ENCODE peak calls at places on chromosomes 5 and 9, in nine cellular contexts. One of them, this sample, is unnamed.

GRCh38 chr5:159917919-159918487 is 1.7 kb downstream of the ADRA1B start:
- DNase-seq in activated CD8-positive, alpha-beta memory T cell treated with anti-CD3 and anti-CD28 coated beads for 48 hours: no peak
- DNase-seq in NCI-H345: no peak
- DNase-seq in AG20443: no peak
- DNase-seq in coronary artery: no peak
- DNase-seq in EL: no peak
- DNase-seq in iPS-NIHi11: no peak
- DNase-seq in ureter: no peak
- DNase-seq in heart right ventricle: no peak
- DNase-seq in this sample: no peak

GRCh38 chr5:27312291-27312690 is 273.9 kb upstream of the CDH9 start:
- DNase-seq in ureter: no peak
- DNase-seq in AG20443: no peak
- DNase-seq in iPS-NIHi11: peak; percentile 19
- DNase-seq in NCI-H345: no peak
- DNase-seq in EL: no peak
- DNase-seq in heart right ventricle: no peak
- DNase-seq in coronary artery: no peak
- DNase-seq in activated CD8-positive, alpha-beta memory T cell treated with anti-CD3 and anti-CD28 coated beads for 48 hours: no peak
- DNase-seq in this sample: no peak

GRCh38 chr5:172444110-172444510 is 10.2 kb downstream of the SH3PXD2B start:
- DNase-seq in ureter: no peak
- DNase-seq in iPS-NIHi11: no peak
- DNase-seq in EL: no peak
- DNase-seq in coronary artery: no peak
- DNase-seq in NCI-H345: no peak
- DNase-seq in heart right ventricle: no peak
- DNase-seq in activated CD8-positive, alpha-beta memory T cell treated with anti-CD3 and anti-CD28 coated beads for 48 hours: no peak
- DNase-seq in AG20443: no peak
- DNase-seq in this sample: no peak

GRCh38 chr5:98839469-98840383 is 66.3 kb downstream of the RGMB start:
- DNase-seq in EL: peak; percentile 24
- DNase-seq in activated CD8-positive, alpha-beta memory T cell treated with anti-CD3 and anti-CD28 coated beads for 48 hours: no peak
- DNase-seq in ureter: no peak
- DNase-seq in iPS-NIHi11: peak; percentile 23
- DNase-seq in coronary artery: no peak
- DNase-seq in heart right ventricle: no peak
- DNase-seq in AG20443: peak; percentile 14
- DNase-seq in NCI-H345: no peak
- DNase-seq in this sample: no peak

GRCh38 chr5:134175874-134176522 is 752 bp downstream of the SKP1 start:
- DNase-seq in heart right ventricle: peak; percentile 21
- DNase-seq in coronary artery: no peak
- DNase-seq in ureter: peak; percentile 49
- DNase-seq in activated CD8-positive, alpha-beta memory T cell treated with anti-CD3 and anti-CD28 coated beads for 48 hours: no peak
- DNase-seq in iPS-NIHi11: peak; percentile 44
- DNase-seq in NCI-H345: peak; percentile 15
- DNase-seq in AG20443: peak; percentile 56
- DNase-seq in EL: peak; percentile 32
- DNase-seq in this sample: no peak

GRCh38 chr5:42522783-42523182 is 99.5 kb downstream of the GHR start:
- DNase-seq in NCI-H345: no peak
- DNase-seq in EL: no peak
- DNase-seq in AG20443: no peak
- DNase-seq in heart right ventricle: no peak
- DNase-seq in coronary artery: no peak
- DNase-seq in activated CD8-positive, alpha-beta memory T cell treated with anti-CD3 and anti-CD28 coated beads for 48 hours: no peak
- DNase-seq in iPS-NIHi11: no peak
- DNase-seq in ureter: no peak
- DNase-seq in this sample: no peak

GRCh38 chr9:119218293-119218692 is 150.9 kb downstream of the BRINP1 start:
- DNase-seq in coronary artery: no peak
- DNase-seq in activated CD8-positive, alpha-beta memory T cell treated with anti-CD3 and anti-CD28 coated beads for 48 hours: no peak
- DNase-seq in ureter: no peak
- DNase-seq in AG20443: no peak
- DNase-seq in heart right ventricle: no peak
- DNase-seq in NCI-H345: no peak
- DNase-seq in EL: no peak
- DNase-seq in iPS-NIHi11: no peak
- DNase-seq in this sample: no peak

GRCh38 chr5:142551242-142552067 is 134.4 kb downstream of the FGF1 start:
- DNase-seq in NCI-H345: peak; percentile 69
- DNase-seq in heart right ventricle: peak; percentile 34
- DNase-seq in AG20443: peak; percentile 50
- DNase-seq in activated CD8-positive, alpha-beta memory T cell treated with anti-CD3 and anti-CD28 coated beads for 48 hours: no peak
- DNase-seq in ureter: no peak
- DNase-seq in iPS-NIHi11: peak; percentile 61
- DNase-seq in EL: peak; percentile 72
- DNase-seq in coronary artery: no peak
- DNase-seq in this sample: peak; percentile 40

GRCh38 chr5:54469655-54470054 is 14.2 kb downstream of the HSPB3 start:
- DNase-seq in NCI-H345: no peak
- DNase-seq in EL: peak; percentile 33
- DNase-seq in heart right ventricle: no peak
- DNase-seq in AG20443: peak; percentile 28
- DNase-seq in ureter: no peak
- DNase-seq in iPS-NIHi11: no peak
- DNase-seq in coronary artery: no peak
- DNase-seq in activated CD8-positive, alpha-beta memory T cell treated with anti-CD3 and anti-CD28 coated beads for 48 hours: no peak
- DNase-seq in this sample: no peak

GRCh38 chr5:103472820-103473219 is 89.8 kb downstream of the NUDT12 start:
- DNase-seq in activated CD8-positive, alpha-beta memory T cell treated with anti-CD3 and anti-CD28 coated beads for 48 hours: no peak
- DNase-seq in coronary artery: no peak
- DNase-seq in AG20443: no peak
- DNase-seq in ureter: no peak
- DNase-seq in iPS-NIHi11: no peak
- DNase-seq in NCI-H345: no peak
- DNase-seq in heart right ventricle: no peak
- DNase-seq in EL: peak; percentile 55
- DNase-seq in this sample: no peak

GRCh38 chr5:113367586-113367985 is 67.2 kb downstream of the TSSK1B start:
- DNase-seq in heart right ventricle: no peak
- DNase-seq in NCI-H345: no peak
- DNase-seq in ureter: no peak
- DNase-seq in coronary artery: no peak
- DNase-seq in EL: no peak
- DNase-seq in activated CD8-positive, alpha-beta memory T cell treated with anti-CD3 and anti-CD28 coated beads for 48 hours: no peak
- DNase-seq in iPS-NIHi11: peak; percentile 27
- DNase-seq in AG20443: no peak
- DNase-seq in this sample: no peak

GRCh38 chr5:81545911-81546310 is 152.0 kb upstream of the ACOT12 start:
- DNase-seq in EL: no peak
- DNase-seq in activated CD8-positive, alpha-beta memory T cell treated with anti-CD3 and anti-CD28 coated beads for 48 hours: no peak
- DNase-seq in AG20443: no peak
- DNase-seq in iPS-NIHi11: no peak
- DNase-seq in heart right ventricle: no peak
- DNase-seq in ureter: no peak
- DNase-seq in NCI-H345: no peak
- DNase-seq in coronary artery: no peak
- DNase-seq in this sample: no peak

GRCh38 chr9:103037508-103038477 is 42.7 kb downstream of the CYLC2 start:
- DNase-seq in heart right ventricle: peak; percentile 17
- DNase-seq in ureter: no peak
- DNase-seq in coronary artery: no peak
- DNase-seq in EL: no peak
- DNase-seq in AG20443: no peak
- DNase-seq in NCI-H345: no peak
- DNase-seq in activated CD8-positive, alpha-beta memory T cell treated with anti-CD3 and anti-CD28 coated beads for 48 hours: no peak
- DNase-seq in iPS-NIHi11: no peak
- DNase-seq in this sample: no peak

GRCh38 chr9:126093771-126094170 is 232.9 kb upstream of the MVB12B start:
- DNase-seq in activated CD8-positive, alpha-beta memory T cell treated with anti-CD3 and anti-CD28 coated beads for 48 hours: no peak
- DNase-seq in heart right ventricle: no peak
- DNase-seq in EL: no peak
- DNase-seq in iPS-NIHi11: peak; percentile 70
- DNase-seq in NCI-H345: no peak
- DNase-seq in ureter: no peak
- DNase-seq in AG20443: no peak
- DNase-seq in coronary artery: no peak
- DNase-seq in this sample: no peak

GRCh38 chr9:107946364-107947137 is 457.0 kb upstream of the KLF4 start:
- DNase-seq in ureter: no peak
- DNase-seq in iPS-NIHi11: no peak
- DNase-seq in heart right ventricle: no peak
- DNase-seq in EL: no peak
- DNase-seq in activated CD8-positive, alpha-beta memory T cell treated with anti-CD3 and anti-CD28 coated beads for 48 hours: no peak
- DNase-seq in AG20443: no peak
- DNase-seq in NCI-H345: no peak
- DNase-seq in coronary artery: no peak
- DNase-seq in this sample: no peak

GRCh38 chr9:32706004-32706749 is 70.7 kb upstream of the TAF1L start:
- DNase-seq in iPS-NIHi11: no peak
- DNase-seq in ureter: no peak
- DNase-seq in coronary artery: no peak
- DNase-seq in activated CD8-positive, alpha-beta memory T cell treated with anti-CD3 and anti-CD28 coated beads for 48 hours: no peak
- DNase-seq in AG20443: no peak
- DNase-seq in NCI-H345: no peak
- DNase-seq in EL: peak; percentile 44
- DNase-seq in heart right ventricle: no peak
- DNase-seq in this sample: no peak

GRCh38 chr9:113675475-113675941 is 200.6 kb upstream of the ZNF618 start:
- DNase-seq in NCI-H345: no peak
- DNase-seq in iPS-NIHi11: no peak
- DNase-seq in activated CD8-positive, alpha-beta memory T cell treated with anti-CD3 and anti-CD28 coated beads for 48 hours: no peak
- DNase-seq in ureter: peak; percentile 67
- DNase-seq in AG20443: peak; percentile 95
- DNase-seq in coronary artery: peak; percentile 87
- DNase-seq in heart right ventricle: peak; percentile 58
- DNase-seq in EL: peak; percentile 98
- DNase-seq in this sample: no peak

GRCh38 chr5:42990892-42991291 is 49.2 kb downstream of the ANXA2R start:
- DNase-seq in AG20443: no peak
- DNase-seq in NCI-H345: no peak
- DNase-seq in coronary artery: no peak
- DNase-seq in ureter: no peak
- DNase-seq in activated CD8-positive, alpha-beta memory T cell treated with anti-CD3 and anti-CD28 coated beads for 48 hours: no peak
- DNase-seq in EL: no peak
- DNase-seq in heart right ventricle: no peak
- DNase-seq in iPS-NIHi11: no peak
- DNase-seq in this sample: no peak

GRCh38 chr5:22889714-22890113 is 36.6 kb upstream of the CDH12 start:
- DNase-seq in AG20443: no peak
- DNase-seq in coronary artery: no peak
- DNase-seq in heart right ventricle: no peak
- DNase-seq in ureter: no peak
- DNase-seq in iPS-NIHi11: no peak
- DNase-seq in activated CD8-positive, alpha-beta memory T cell treated with anti-CD3 and anti-CD28 coated beads for 48 hours: no peak
- DNase-seq in EL: no peak
- DNase-seq in NCI-H345: peak; percentile 14
- DNase-seq in this sample: no peak

GRCh38 chr9:71760901-71761300 is 7.4 kb downstream of the CEMIP2 start:
- DNase-seq in heart right ventricle: no peak
- DNase-seq in NCI-H345: peak; percentile 60
- DNase-seq in coronary artery: no peak
- DNase-seq in iPS-NIHi11: no peak
- DNase-seq in EL: no peak
- DNase-seq in activated CD8-positive, alpha-beta memory T cell treated with anti-CD3 and anti-CD28 coated beads for 48 hours: no peak
- DNase-seq in AG20443: no peak
- DNase-seq in ureter: no peak
- DNase-seq in this sample: peak; percentile 31

GRCh38 chr5:33531796-33532195 is 91.0 kb downstream of the TARS1 start:
- DNase-seq in EL: no peak
- DNase-seq in NCI-H345: no peak
- DNase-seq in iPS-NIHi11: no peak
- DNase-seq in ureter: no peak
- DNase-seq in AG20443: no peak
- DNase-seq in heart right ventricle: no peak
- DNase-seq in activated CD8-positive, alpha-beta memory T cell treated with anti-CD3 and anti-CD28 coated beads for 48 hours: no peak
- DNase-seq in coronary artery: no peak
- DNase-seq in this sample: no peak

GRCh38 chr9:114988962-114989599 is 58.7 kb upstream of the TNFSF8 start:
- DNase-seq in iPS-NIHi11: no peak
- DNase-seq in AG20443: peak; percentile 30
- DNase-seq in NCI-H345: no peak
- DNase-seq in coronary artery: no peak
- DNase-seq in ureter: no peak
- DNase-seq in activated CD8-positive, alpha-beta memory T cell treated with anti-CD3 and anti-CD28 coated beads for 48 hours: no peak
- DNase-seq in heart right ventricle: no peak
- DNase-seq in EL: no peak
- DNase-seq in this sample: no peak

GRCh38 chr9:113875917-113876805 is at the start of gene ZNF618:
- DNase-seq in coronary artery: no peak
- DNase-seq in ureter: no peak
- DNase-seq in iPS-NIHi11: peak; percentile 84
- DNase-seq in AG20443: peak; percentile 86
- DNase-seq in heart right ventricle: peak; percentile 11
- DNase-seq in EL: peak; percentile 40
- DNase-seq in activated CD8-positive, alpha-beta memory T cell treated with anti-CD3 and anti-CD28 coated beads for 48 hours: no peak
- DNase-seq in NCI-H345: peak; percentile 37
- DNase-seq in this sample: peak; percentile 42

GRCh38 chr5:79263290-79263689 is 27.4 kb downstream of the JMY start:
- DNase-seq in ureter: no peak
- DNase-seq in iPS-NIHi11: no peak
- DNase-seq in heart right ventricle: no peak
- DNase-seq in EL: no peak
- DNase-seq in coronary artery: no peak
- DNase-seq in activated CD8-positive, alpha-beta memory T cell treated with anti-CD3 and anti-CD28 coated beads for 48 hours: no peak
- DNase-seq in AG20443: no peak
- DNase-seq in NCI-H345: no peak
- DNase-seq in this sample: no peak

GRCh38 chr5:135223891-135224625 is 175.0 kb downstream of the MACROH2A1 start:
- DNase-seq in iPS-NIHi11: no peak
- DNase-seq in activated CD8-positive, alpha-beta memory T cell treated with anti-CD3 and anti-CD28 coated beads for 48 hours: no peak
- DNase-seq in coronary artery: peak; percentile 47
- DNase-seq in EL: no peak
- DNase-seq in ureter: peak; percentile 25
- DNase-seq in AG20443: no peak
- DNase-seq in NCI-H345: no peak
- DNase-seq in heart right ventricle: no peak
- DNase-seq in this sample: no peak

GRCh38 chr5:74988273-74988983 is 63.9 kb downstream of the GCNT4 start:
- DNase-seq in coronary artery: no peak
- DNase-seq in ureter: no peak
- DNase-seq in activated CD8-positive, alpha-beta memory T cell treated with anti-CD3 and anti-CD28 coated beads for 48 hours: no peak
- DNase-seq in NCI-H345: no peak
- DNase-seq in iPS-NIHi11: no peak
- DNase-seq in heart right ventricle: no peak
- DNase-seq in AG20443: no peak
- DNase-seq in EL: no peak
- DNase-seq in this sample: no peak

GRCh38 chr5:124995451-124995850 is 249.0 kb upstream of the ZNF608 start:
- DNase-seq in EL: peak; percentile 41
- DNase-seq in iPS-NIHi11: no peak
- DNase-seq in activated CD8-positive, alpha-beta memory T cell treated with anti-CD3 and anti-CD28 coated beads for 48 hours: no peak
- DNase-seq in AG20443: no peak
- DNase-seq in NCI-H345: no peak
- DNase-seq in coronary artery: no peak
- DNase-seq in heart right ventricle: no peak
- DNase-seq in ureter: no peak
- DNase-seq in this sample: no peak

GRCh38 chr5:115968770-115969169 is 6.5 kb downstream of the LVRN start:
- DNase-seq in NCI-H345: no peak
- DNase-seq in EL: no peak
- DNase-seq in AG20443: no peak
- DNase-seq in iPS-NIHi11: no peak
- DNase-seq in activated CD8-positive, alpha-beta memory T cell treated with anti-CD3 and anti-CD28 coated beads for 48 hours: no peak
- DNase-seq in heart right ventricle: no peak
- DNase-seq in ureter: no peak
- DNase-seq in coronary artery: no peak
- DNase-seq in this sample: no peak

GRCh38 chr9:76395381-76395780 is 1.2 kb upstream of the RFK start:
- DNase-seq in heart right ventricle: no peak
- DNase-seq in iPS-NIHi11: no peak
- DNase-seq in NCI-H345: no peak
- DNase-seq in EL: no peak
- DNase-seq in activated CD8-positive, alpha-beta memory T cell treated with anti-CD3 and anti-CD28 coated beads for 48 hours: no peak
- DNase-seq in coronary artery: no peak
- DNase-seq in ureter: no peak
- DNase-seq in AG20443: no peak
- DNase-seq in this sample: no peak

GRCh38 chr5:1732955-1733354 is 66.7 kb downstream of the MRPL36 start:
- DNase-seq in AG20443: no peak
- DNase-seq in ureter: peak; percentile 23
- DNase-seq in activated CD8-positive, alpha-beta memory T cell treated with anti-CD3 and anti-CD28 coated beads for 48 hours: no peak
- DNase-seq in NCI-H345: no peak
- DNase-seq in coronary artery: peak; percentile 16
- DNase-seq in heart right ventricle: no peak
- DNase-seq in EL: no peak
- DNase-seq in iPS-NIHi11: peak; percentile 2
- DNase-seq in this sample: no peak

GRCh38 chr9:87212563-87213154 is 265.4 kb upstream of the GAS1 start:
- DNase-seq in heart right ventricle: no peak
- DNase-seq in EL: peak; percentile 53
- DNase-seq in coronary artery: no peak
- DNase-seq in activated CD8-positive, alpha-beta memory T cell treated with anti-CD3 and anti-CD28 coated beads for 48 hours: no peak
- DNase-seq in NCI-H345: no peak
- DNase-seq in ureter: no peak
- DNase-seq in iPS-NIHi11: peak; percentile 26
- DNase-seq in AG20443: no peak
- DNase-seq in this sample: no peak

This sample was measured in NCI-H774.